ENCODE peak calls at places on chromosomes 5 and 9, in ten cellular contexts. T is MCF 10A; A is suprapubic skin; P is CD8-positive, alpha-beta T cell; K is ovary; E is heart right ventricle; Z is PC-3; H is AG04450; V is GM20000; W is heart left ventricle. L is an unnamed sample.

GRCh38 chr9:76876098-76876497 is 29.8 kb downstream of the PRUNE2 start:
- DNase-seq in T (no peak), A (no peak), P (no peak), K (no peak), E (no peak), Z (no peak), H (no peak), V (no peak), W (no peak), L (no peak)

GRCh38 chr9:6644346-6645152 is 980 bp downstream of the GLDC start:
- DNase-seq in T (no peak), A (no peak), P (no peak), K (no peak), E (no peak), Z (no peak), H (no peak), V (peak; percentile 55), W (no peak), L (no peak)

GRCh38 chr9:135582966-135583685 is 21.6 kb downstream of the PAEP start:
- DNase-seq in T (no peak), A (no peak), P (no peak), K (no peak), E (no peak), Z (no peak), H (no peak), V (no peak), W (no peak), L (no peak)

GRCh38 chr9:37329576-37329975 is 92.9 kb upstream of the GRHPR start:
- DNase-seq in T (peak; percentile 46), A (no peak), P (no peak), K (no peak), E (no peak), Z (peak; percentile 32), H (no peak), V (peak; percentile 19), W (no peak), L (no peak)

GRCh38 chr5:58410441-58410840 is 49.4 kb downstream of the PLK2 start:
- DNase-seq in T (peak; percentile 72), A (no peak), P (no peak), K (no peak), E (peak; percentile 13), Z (peak; percentile 49), H (peak; percentile 72), V (no peak), W (no peak), L (no peak)

GRCh38 chr5:11383506-11384095 is 520.6 kb downstream of the CTNND2 start:
- DNase-seq in T (no peak), A (no peak), P (no peak), K (no peak), E (no peak), Z (no peak), H (no peak), V (no peak), W (no peak), L (no peak)

GRCh38 chr9:92712767-92713166 is 42.8 kb upstream of the IPPK start:
- DNase-seq in T (no peak), A (no peak), P (no peak), K (no peak), E (no peak), Z (no peak), H (no peak), V (peak; percentile 7), W (no peak), L (no peak)

GRCh38 chr5:10250804-10251276 is 760 bp downstream of the CCT5 start:
- DNase-seq in T (peak; percentile 27), A (no peak), P (no peak), K (no peak), E (no peak), Z (peak; percentile 55), H (no peak), V (peak; percentile 35), W (no peak), L (no peak)

GRCh38 chr5:6681682-6682081 is 31.6 kb upstream of the TENT4A start:
- DNase-seq in T (no peak), A (no peak), P (no peak), K (no peak), E (no peak), Z (no peak), H (no peak), V (no peak), W (no peak), L (no peak)

GRCh38 chr5:90112293-90112692 is 297.3 kb downstream of the CETN3 start:
- DNase-seq in T (no peak), A (no peak), P (no peak), K (no peak), E (no peak), Z (no peak), H (no peak), V (no peak), W (no peak), L (no peak)

GRCh38 chr9:127904518-127904887 is 5.1 kb upstream of the ST6GALNAC6 start:
- DNase-seq in T (no peak), A (peak; percentile 67), P (no peak), K (peak; percentile 90), E (no peak), Z (no peak), H (no peak), V (no peak), W (no peak), L (no peak)

GRCh38 chr5:137923856-137924255 is 34.6 kb downstream of the PKD2L2 start:
- DNase-seq in T (no peak), A (no peak), P (no peak), K (no peak), E (no peak), Z (no peak), H (no peak), V (no peak), W (no peak), L (no peak)

GRCh38 chr5:137405393-137405792 is 93.7 kb downstream of the SPOCK1 start:
- DNase-seq in T (no peak), A (no peak), P (no peak), K (no peak), E (no peak), Z (no peak), H (no peak), V (no peak), W (no peak), L (no peak)

GRCh38 chr9:69931340-69931739 is 110.7 kb downstream of the CFAP95 start:
- DNase-seq in T (peak; percentile 29), A (no peak), P (no peak), K (no peak), E (no peak), Z (peak; percentile 22), H (no peak), V (no peak), W (no peak), L (no peak)
- TF ChIP-seq CTCF in T (peak; percentile 38), A (no peak), P (no peak), K (no peak), E (peak; percentile 17), Z (peak; percentile 69), H (peak; percentile 31), V (no peak), W (no peak), L (peak; percentile 10)

GRCh38 chr5:55303238-55303690 is 4.2 kb downstream of the DHX29 start:
- DNase-seq in T (peak; percentile 55), A (no peak), P (no peak), K (peak; percentile 15), E (no peak), Z (peak; percentile 52), H (peak; percentile 77), V (no peak), W (no peak), L (no peak)

GRCh38 chr5:55306641-55307382 is 682 bp downstream of the DHX29 start:
- DNase-seq in T (peak; percentile 13), A (no peak), P (no peak), K (no peak), E (no peak), Z (no peak), H (no peak), V (peak; percentile 25), W (no peak), L (no peak)

GRCh38 chr5:55304584-55304983 is 2.9 kb downstream of the DHX29 start:
- DNase-seq in T (no peak), A (no peak), P (no peak), K (no peak), E (no peak), Z (no peak), H (no peak), V (no peak), W (no peak), L (no peak)

GRCh38 chr5:55307383-55308253 is at the start of the genes DHX29 and MTREX:
- DNase-seq in T (peak; percentile 93), A (peak; percentile 95), P (peak; percentile 90), K (peak; percentile 87), E (peak; percentile 94), Z (peak; percentile 73), H (peak; percentile 73), V (peak; percentile 86), W (peak; percentile 94), L (peak; percentile 93)

DNA sequence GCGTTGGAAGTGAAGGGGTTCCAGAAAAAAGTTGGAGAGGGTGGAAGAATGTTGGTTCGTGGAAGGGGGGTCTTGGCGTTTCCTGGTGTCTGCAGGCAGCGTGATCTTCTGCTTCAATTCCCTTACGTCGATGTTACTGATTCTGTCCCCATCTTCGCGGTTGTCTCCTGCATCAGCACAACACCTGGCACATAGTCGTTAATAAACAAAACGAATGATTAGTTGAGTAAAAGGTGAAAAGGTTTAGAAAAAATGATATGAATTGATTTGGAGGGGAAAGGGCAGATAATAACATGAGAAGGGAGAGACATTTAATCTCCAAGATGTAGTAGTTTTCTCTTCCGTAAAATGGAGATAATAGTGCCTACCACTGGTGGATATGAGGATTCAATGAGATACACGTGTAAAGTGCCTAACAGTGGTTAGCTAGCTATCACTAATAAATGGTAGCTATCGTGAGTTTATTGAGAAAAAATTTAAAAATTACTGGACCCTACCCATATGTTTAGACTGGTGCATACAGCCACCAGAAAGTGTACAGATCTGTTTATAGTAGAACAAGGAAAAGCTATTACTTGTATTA is 556 bp downstream of the MTREX start:
- DNase-seq in T (peak; percentile 37), A (no peak), P (no peak), K (peak; percentile 9), E (peak; percentile 4), Z (no peak), H (no peak), V (peak; percentile 20), W (no peak), L (no peak)
- TF ChIP-seq CTCF in T (no peak), A (no peak), P (no peak), K (no peak), E (no peak), Z (peak; percentile 17), H (no peak), V (no peak), W (no peak), L (no peak)

GRCh38 chr5:117072439-117072838 is 497.8 kb upstream of the SEMA6A start:
- DNase-seq in T (no peak), A (no peak), P (no peak), K (no peak), E (no peak), Z (no peak), H (no peak), V (no peak), W (no peak), L (no peak)

GRCh38 chr5:117077142-117077541 is 502.5 kb upstream of the SEMA6A start:
- DNase-seq in T (peak; percentile 51), A (no peak), P (no peak), K (no peak), E (no peak), Z (peak; percentile 1), H (no peak), V (peak; percentile 16), W (no peak), L (no peak)
- TF ChIP-seq CTCF in T (peak; percentile 53), A (no peak), P (no peak), K (no peak), E (peak; percentile 43), Z (peak; percentile 30), H (peak; percentile 11), V (no peak), W (peak; percentile 49), L (peak; percentile 40)

GRCh38 chr5:181088289-181088688 is 42.7 kb downstream of the OR2V1 start:
- DNase-seq in T (no peak), A (no peak), P (no peak), K (no peak), E (no peak), Z (peak; percentile 33), H (no peak), V (no peak), W (no peak), L (no peak)
- TF ChIP-seq CTCF in T (peak; percentile 43), A (peak; percentile 23), P (no peak), K (no peak), E (peak; percentile 29), Z (peak; percentile 66), H (peak; percentile 45), V (no peak), W (no peak), L (peak; percentile 42)

L was measured in glutamatergic neuron.